ENCODE peak calls at places on chromosomes 11 and 22, in seven cellular contexts. One of them, this sample, is unnamed.

GRCh38 chr22:36160499-36160942 is at the start of gene APOL3:
- DNase-seq in psoas muscle: peak; percentile 70
- DNase-seq in T follicular helper cell: peak; percentile 14
- DNase-seq in endothelial cell of umbilical vein: peak; percentile 85
- DNase-seq in spleen: peak; percentile 87
- DNase-seq in NCI-H1105 treated with DMSO at 0.1 percent for 48 hours: no peak
- DNase-seq in DMS153: no peak
- DNase-seq in this sample: peak; percentile 48

GRCh38 chr22:41479671-41480396 is 10.9 kb downstream of the ACO2 start:
- DNase-seq in DMS153: no peak
- DNase-seq in psoas muscle: no peak
- DNase-seq in spleen: no peak
- DNase-seq in endothelial cell of umbilical vein: no peak
- DNase-seq in T follicular helper cell: no peak
- DNase-seq in NCI-H1105 treated with DMSO at 0.1 percent for 48 hours: no peak
- DNase-seq in this sample: no peak

GRCh38 chr22:17260950-17261349 is 41.7 kb upstream of the ADA2 start:
- DNase-seq in NCI-H1105 treated with DMSO at 0.1 percent for 48 hours: no peak
- DNase-seq in T follicular helper cell: no peak
- DNase-seq in psoas muscle: no peak
- DNase-seq in DMS153: peak; percentile 60
- DNase-seq in spleen: no peak
- DNase-seq in endothelial cell of umbilical vein: no peak
- DNase-seq in this sample: no peak

GRCh38 chr11:128862913-128863660 is 4.0 kb downstream of the KCNJ1 start:
- DNase-seq in DMS153: no peak
- DNase-seq in spleen: no peak
- DNase-seq in psoas muscle: no peak
- DNase-seq in endothelial cell of umbilical vein: peak; percentile 25
- DNase-seq in T follicular helper cell: no peak
- DNase-seq in NCI-H1105 treated with DMSO at 0.1 percent for 48 hours: peak; percentile 18
- DNase-seq in this sample: no peak

GRCh38 chr11:115170133-115170815 is 333.9 kb downstream of the CADM1 start:
- DNase-seq in DMS153: no peak
- DNase-seq in spleen: no peak
- DNase-seq in psoas muscle: no peak
- DNase-seq in NCI-H1105 treated with DMSO at 0.1 percent for 48 hours: peak; percentile 14
- DNase-seq in T follicular helper cell: no peak
- DNase-seq in endothelial cell of umbilical vein: peak; percentile 18
- DNase-seq in this sample: no peak

GRCh38 chr11:102306048-102306575 is 11.2 kb upstream of the BIRC3 start:
- DNase-seq in DMS153: peak; percentile 36
- DNase-seq in NCI-H1105 treated with DMSO at 0.1 percent for 48 hours: no peak
- DNase-seq in psoas muscle: no peak
- DNase-seq in endothelial cell of umbilical vein: no peak
- DNase-seq in T follicular helper cell: no peak
- DNase-seq in spleen: no peak
- DNase-seq in this sample: no peak

GRCh38 chr11:44858796-44859527 is 91.7 kb downstream of the TP53I11 start:
- DNase-seq in endothelial cell of umbilical vein: no peak
- DNase-seq in NCI-H1105 treated with DMSO at 0.1 percent for 48 hours: no peak
- DNase-seq in DMS153: no peak
- DNase-seq in spleen: peak; percentile 33
- DNase-seq in psoas muscle: no peak
- DNase-seq in T follicular helper cell: no peak
- DNase-seq in this sample: no peak

GRCh38 chr22:48782817-48783511 is 1044.7 kb downstream of the BRD1 start:
- DNase-seq in spleen: no peak
- DNase-seq in psoas muscle: no peak
- DNase-seq in T follicular helper cell: no peak
- DNase-seq in endothelial cell of umbilical vein: no peak
- DNase-seq in NCI-H1105 treated with DMSO at 0.1 percent for 48 hours: no peak
- DNase-seq in DMS153: peak; percentile 11
- DNase-seq in this sample: no peak

GRCh38 chr22:31947296-31947695 is 3.0 kb downstream of the YWHAH start:
- DNase-seq in psoas muscle: no peak
- DNase-seq in spleen: no peak
- DNase-seq in NCI-H1105 treated with DMSO at 0.1 percent for 48 hours: peak; percentile 13
- DNase-seq in T follicular helper cell: peak; percentile 19
- DNase-seq in DMS153: no peak
- DNase-seq in endothelial cell of umbilical vein: peak; percentile 66
- DNase-seq in this sample: peak; percentile 11

GRCh38 chr22:39149915-39150847 is 2.3 kb downstream of the CBX7 start:
- DNase-seq in T follicular helper cell: no peak
- DNase-seq in DMS153: no peak
- DNase-seq in spleen: peak; percentile 70
- DNase-seq in psoas muscle: no peak
- DNase-seq in endothelial cell of umbilical vein: no peak
- DNase-seq in NCI-H1105 treated with DMSO at 0.1 percent for 48 hours: no peak
- DNase-seq in this sample: no peak

GRCh38 chr11:19631657-19632325 is 80.8 kb upstream of the NAV2 start:
- DNase-seq in T follicular helper cell: no peak
- DNase-seq in spleen: no peak
- DNase-seq in DMS153: no peak
- DNase-seq in endothelial cell of umbilical vein: no peak
- DNase-seq in psoas muscle: peak; percentile 25
- DNase-seq in NCI-H1105 treated with DMSO at 0.1 percent for 48 hours: no peak
- DNase-seq in this sample: no peak

GRCh38 chr11:119148855-119149370 is at the start of gene ABCG4:
- DNase-seq in DMS153: no peak
- DNase-seq in T follicular helper cell: no peak
- DNase-seq in NCI-H1105 treated with DMSO at 0.1 percent for 48 hours: peak; percentile 28
- DNase-seq in psoas muscle: peak; percentile 33
- DNase-seq in endothelial cell of umbilical vein: no peak
- DNase-seq in spleen: no peak
- DNase-seq in this sample: no peak

GRCh38 chr22:31748490-31748889 is 1.4 kb downstream of the PRR14L start:
- DNase-seq in spleen: no peak
- DNase-seq in DMS153: no peak
- DNase-seq in NCI-H1105 treated with DMSO at 0.1 percent for 48 hours: no peak
- DNase-seq in psoas muscle: no peak
- DNase-seq in endothelial cell of umbilical vein: no peak
- DNase-seq in T follicular helper cell: no peak
- DNase-seq in this sample: no peak

GRCh38 chr22:47597041-47597440 is 834.6 kb downstream of the TBC1D22A start:
- DNase-seq in DMS153: no peak
- DNase-seq in psoas muscle: no peak
- DNase-seq in spleen: no peak
- DNase-seq in endothelial cell of umbilical vein: no peak
- DNase-seq in NCI-H1105 treated with DMSO at 0.1 percent for 48 hours: no peak
- DNase-seq in T follicular helper cell: no peak
- DNase-seq in this sample: no peak

GRCh38 chr22:23020659-23021293 is 49.5 kb upstream of the GNAZ start:
- DNase-seq in NCI-H1105 treated with DMSO at 0.1 percent for 48 hours: no peak
- DNase-seq in psoas muscle: no peak
- DNase-seq in DMS153: no peak
- DNase-seq in endothelial cell of umbilical vein: no peak
- DNase-seq in T follicular helper cell: no peak
- DNase-seq in spleen: no peak
- DNase-seq in this sample: no peak

GRCh38 chr11:126601136-126601535 is 245.7 kb downstream of the ST3GAL4 start:
- DNase-seq in endothelial cell of umbilical vein: no peak
- DNase-seq in DMS153: no peak
- DNase-seq in T follicular helper cell: no peak
- DNase-seq in spleen: no peak
- DNase-seq in NCI-H1105 treated with DMSO at 0.1 percent for 48 hours: peak; percentile 84
- DNase-seq in psoas muscle: no peak
- DNase-seq in this sample: no peak

GRCh38 chr11:64303109-64304031 is 2.0 kb upstream of the ESRRA start:
- DNase-seq in endothelial cell of umbilical vein: no peak
- DNase-seq in psoas muscle: no peak
- DNase-seq in T follicular helper cell: no peak
- DNase-seq in spleen: no peak
- DNase-seq in DMS153: no peak
- DNase-seq in NCI-H1105 treated with DMSO at 0.1 percent for 48 hours: no peak
- DNase-seq in this sample: no peak

GRCh38 chr11:62879150-62879549 is 1.5 kb upstream of the SLC3A2 start:
- DNase-seq in DMS153: no peak
- DNase-seq in spleen: no peak
- DNase-seq in endothelial cell of umbilical vein: no peak
- DNase-seq in T follicular helper cell: no peak
- DNase-seq in psoas muscle: no peak
- DNase-seq in NCI-H1105 treated with DMSO at 0.1 percent for 48 hours: no peak
- DNase-seq in this sample: no peak

GRCh38 chr22:37925311-37925710 is 19.2 kb downstream of the MICALL1 start:
- DNase-seq in NCI-H1105 treated with DMSO at 0.1 percent for 48 hours: no peak
- DNase-seq in endothelial cell of umbilical vein: no peak
- DNase-seq in spleen: no peak
- DNase-seq in T follicular helper cell: no peak
- DNase-seq in psoas muscle: no peak
- DNase-seq in DMS153: no peak
- DNase-seq in this sample: no peak

GRCh38 chr11:70490723-70491558 is 92.6 kb downstream of the CTTN start:
- DNase-seq in T follicular helper cell: no peak
- DNase-seq in NCI-H1105 treated with DMSO at 0.1 percent for 48 hours: no peak
- DNase-seq in psoas muscle: no peak
- DNase-seq in spleen: peak; percentile 25
- DNase-seq in endothelial cell of umbilical vein: no peak
- DNase-seq in DMS153: no peak
- DNase-seq in this sample: no peak

GRCh38 chr11:13765886-13766285 is 97.4 kb downstream of the FAR1 start:
- DNase-seq in endothelial cell of umbilical vein: no peak
- DNase-seq in DMS153: no peak
- DNase-seq in spleen: no peak
- DNase-seq in T follicular helper cell: no peak
- DNase-seq in psoas muscle: no peak
- DNase-seq in NCI-H1105 treated with DMSO at 0.1 percent for 48 hours: no peak
- DNase-seq in this sample: no peak

GRCh38 chr11:96260067-96260511 is 82.9 kb downstream of the MAML2 start:
- DNase-seq in T follicular helper cell: no peak
- DNase-seq in DMS153: no peak
- DNase-seq in spleen: no peak
- DNase-seq in psoas muscle: no peak
- DNase-seq in endothelial cell of umbilical vein: no peak
- DNase-seq in NCI-H1105 treated with DMSO at 0.1 percent for 48 hours: no peak
- DNase-seq in this sample: no peak

GRCh38 chr11:120404495-120404894 is 68.3 kb downstream of the ARHGEF12 start:
- DNase-seq in NCI-H1105 treated with DMSO at 0.1 percent for 48 hours: no peak
- DNase-seq in endothelial cell of umbilical vein: peak; percentile 71
- DNase-seq in T follicular helper cell: no peak
- DNase-seq in psoas muscle: no peak
- DNase-seq in DMS153: no peak
- DNase-seq in spleen: no peak
- DNase-seq in this sample: peak; percentile 22

GRCh38 chr11:3710485-3711259 is 39.5 kb upstream of the CHRNA10 start:
- DNase-seq in DMS153: no peak
- DNase-seq in endothelial cell of umbilical vein: no peak
- DNase-seq in psoas muscle: no peak
- DNase-seq in spleen: no peak
- DNase-seq in NCI-H1105 treated with DMSO at 0.1 percent for 48 hours: no peak
- DNase-seq in T follicular helper cell: no peak
- DNase-seq in this sample: no peak

GRCh38 chr11:102767800-102768199 is 12.6 kb downstream of the MMP10 start:
- DNase-seq in T follicular helper cell: no peak
- DNase-seq in spleen: no peak
- DNase-seq in psoas muscle: no peak
- DNase-seq in DMS153: no peak
- DNase-seq in NCI-H1105 treated with DMSO at 0.1 percent for 48 hours: no peak
- DNase-seq in endothelial cell of umbilical vein: no peak
- DNase-seq in this sample: no peak

GRCh38 chr11:118058311-118059230 is 18.3 kb upstream of the TMPRSS4 start:
- DNase-seq in psoas muscle: no peak
- DNase-seq in NCI-H1105 treated with DMSO at 0.1 percent for 48 hours: no peak
- DNase-seq in spleen: peak; percentile 51
- DNase-seq in T follicular helper cell: no peak
- DNase-seq in DMS153: no peak
- DNase-seq in endothelial cell of umbilical vein: no peak
- DNase-seq in this sample: no peak

GRCh38 chr22:45551310-45552016 is 48.8 kb downstream of the FBLN1 start:
- DNase-seq in psoas muscle: peak; percentile 48
- DNase-seq in T follicular helper cell: no peak
- DNase-seq in spleen: no peak
- DNase-seq in endothelial cell of umbilical vein: no peak
- DNase-seq in NCI-H1105 treated with DMSO at 0.1 percent for 48 hours: no peak
- DNase-seq in DMS153: no peak
- DNase-seq in this sample: no peak

GRCh38 chr11:86741489-86742435 is 58.6 kb upstream of the PRSS23 start:
- DNase-seq in psoas muscle: no peak
- DNase-seq in T follicular helper cell: no peak
- DNase-seq in endothelial cell of umbilical vein: peak; percentile 80
- DNase-seq in NCI-H1105 treated with DMSO at 0.1 percent for 48 hours: no peak
- DNase-seq in DMS153: peak; percentile 64
- DNase-seq in spleen: no peak
- DNase-seq in this sample: no peak

This sample was measured in pulmonary artery endothelial cell.